ENCODE peak calls at places on chromosome 2, in five cellular contexts. R is HCT116, K is GM23248, S is PC-9, L is neural progenitor cell. X is an unnamed sample.

GRCh38 chr2:73862987-73863386 is 29.8 kb upstream of the ACTG2 start:
- DNase-seq in R (no peak), L (no peak), K (no peak), S (no peak), X (no peak)

GRCh38 chr2:205017912-205018311 is 472.6 kb downstream of the PARD3B start:
- DNase-seq in L (no peak), R (no peak), K (no peak), S (peak; percentile 44), X (no peak)

GRCh38 chr2:1673160-1673944 is 71.0 kb downstream of the PXDN start:
- DNase-seq in R (no peak), K (no peak), L (no peak), S (no peak), X (no peak)

GRCh38 chr2:43634604-43635306 is 2.3 kb upstream of the PLEKHH2 start:
- DNase-seq in K (peak; percentile 83), S (peak; percentile 99), R (no peak), L (no peak), X (no peak)

GRCh38 chr2:207276858-207277257 is 111.1 kb upstream of the KLF7 start:
- DNase-seq in K (no peak), R (no peak), L (no peak), S (no peak), X (no peak)

GRCh38 chr2:226329180-226329579 is 470.4 kb downstream of the IRS1 start:
- DNase-seq in L (no peak), S (no peak), K (no peak), R (no peak), X (no peak)

GRCh38 chr2:28654981-28655322 is 96.7 kb upstream of the PPP1CB start:
- DNase-seq in K (no peak), L (no peak), R (no peak), S (peak; percentile 68), X (no peak)

GRCh38 chr2:26672818-26673393 is 19.6 kb upstream of the KCNK3 start:
- DNase-seq in L (no peak), K (no peak), S (no peak), R (no peak), X (no peak)

GRCh38 chr2:100269889-100270288 is 52.4 kb downstream of the LONRF2 start:
- DNase-seq in R (no peak), K (no peak), S (no peak), L (no peak), X (no peak)

GRCh38 chr2:39664898-39665591 is 672 bp upstream of the TMEM178A start:
- DNase-seq in S (no peak), R (no peak), K (no peak), L (peak; percentile 71), X (peak; percentile 70)

GRCh38 chr2:219387284-219388126 is at the start of gene DNPEP:
- DNase-seq in K (peak; percentile 97), R (peak; percentile 73), L (peak; percentile 96), S (peak; percentile 70), X (peak; percentile 90)

GRCh38 chr2:67091681-67092080 is 305.5 kb upstream of the ETAA1 start:
- DNase-seq in S (no peak), L (no peak), R (no peak), K (no peak), X (no peak)

GRCh38 chr2:143300531-143300930 is 171.3 kb downstream of the ARHGAP15 start:
- DNase-seq in S (no peak), R (no peak), L (no peak), K (no peak), X (no peak)

GRCh38 chr2:12796617-12797016 is 79.9 kb downstream of the TRIB2 start:
- DNase-seq in L (peak; percentile 38), S (no peak), K (no peak), R (no peak), X (no peak)

GRCh38 chr2:144152817-144153271 is 367.1 kb downstream of the ZEB2 start:
- DNase-seq in R (no peak), S (no peak), K (peak; percentile 66), L (peak; percentile 11), X (no peak)

GRCh38 chr2:173802518-173802917 is 162.7 kb downstream of the SP3 start:
- DNase-seq in K (no peak), R (no peak), S (no peak), L (no peak), X (no peak)

GRCh38 chr2:173797586-173798263 is 167.4 kb downstream of the SP3 start:
- DNase-seq in R (no peak), L (peak; percentile 57), S (no peak), K (no peak), X (no peak)

GRCh38 chr2:173808676-173809075 is 156.5 kb downstream of the SP3 start:
- DNase-seq in S (no peak), K (no peak), R (no peak), L (no peak), X (no peak)

GRCh38 chr2:173806761-173807160 is 158.4 kb downstream of the SP3 start:
- DNase-seq in L (no peak), S (no peak), K (peak; percentile 16), R (no peak), X (no peak)

DNA sequence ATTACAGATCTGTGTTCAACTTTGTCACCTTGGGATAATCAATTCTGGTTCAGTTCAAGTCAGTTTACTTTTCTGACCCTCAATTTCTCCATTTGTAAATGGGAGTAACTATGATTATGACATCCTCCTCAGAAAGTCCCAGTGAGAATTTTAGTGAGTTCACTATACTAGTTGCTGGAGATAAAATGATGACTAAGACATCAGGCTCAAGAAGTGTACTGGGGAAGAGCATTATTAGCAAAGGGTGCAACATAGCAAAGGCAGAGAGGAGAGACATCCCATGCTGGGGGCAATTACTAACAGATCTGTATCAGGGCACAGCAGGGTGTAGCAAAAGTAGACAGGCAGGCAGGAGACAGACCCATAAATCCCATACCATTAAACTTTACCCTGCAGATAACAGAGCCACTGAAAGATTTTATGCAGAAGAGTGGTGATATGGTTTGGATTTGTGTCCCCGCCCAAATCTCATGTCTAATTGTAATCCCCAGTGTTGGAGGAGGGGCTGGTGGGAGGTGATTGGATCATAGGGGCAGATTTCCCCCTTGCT is 161.8 kb downstream of the SP3 start:
- DNase-seq in R (no peak), S (no peak), K (no peak), L (no peak), X (no peak)
- H2AFZ ChIP-seq in R (no peak overlapping the region), S (no peak overlapping the region), K (no peak overlapping the region), L (no peak overlapping the region), X (no peak overlapping the region)

GRCh38 chr2:200466703-200467418 is 43.0 kb downstream of the KCTD18 start:
- DNase-seq in R (no peak), K (peak; percentile 88), S (no peak), L (no peak), X (no peak)
- H2AFZ ChIP-seq in R (no peak overlapping the region), K (peak overlapping the region; percentile 63), S (no peak overlapping the region), L (no peak overlapping the region), X (no peak overlapping the region)

GRCh38 chr2:201070966-201071304 is 536 bp downstream of the HYCC2 start:
- DNase-seq in R (no peak), S (no peak), L (peak; percentile 3), K (peak; percentile 69), X (no peak)
- H2AFZ ChIP-seq in R (no peak overlapping the region), S (peak overlapping the region; percentile 88), L (peak overlapping the region; percentile 96), K (peak overlapping the region; percentile 96), X (no peak overlapping the region)

GRCh38 chr2:85766214-85766613 is 12.4 kb downstream of the ATOH8 start:
- DNase-seq in S (no peak), K (no peak), L (no peak), R (no peak), X (no peak)
- H2AFZ ChIP-seq in S (no peak overlapping the region), K (no peak overlapping the region), L (no peak overlapping the region), R (no peak overlapping the region), X (no peak overlapping the region)

DNA sequence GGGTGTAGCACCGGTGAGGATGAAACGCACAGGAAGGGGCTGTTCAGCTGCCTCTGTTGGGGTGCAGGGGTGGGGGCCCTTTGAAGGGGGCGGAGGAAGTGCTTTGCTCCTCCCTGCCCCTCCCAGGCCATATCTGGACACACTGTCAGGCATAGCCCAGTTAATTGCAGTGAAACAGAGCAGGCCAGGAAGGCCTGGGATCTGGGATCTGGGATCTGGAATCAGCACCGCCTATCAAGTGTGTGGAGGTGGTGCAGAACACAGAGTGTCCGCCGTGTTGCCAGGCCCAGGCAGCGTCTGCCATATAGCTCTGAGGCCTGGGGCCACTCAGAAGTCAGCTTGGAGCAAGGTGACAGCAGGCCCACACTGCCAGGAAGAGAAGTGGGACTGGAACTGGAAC is 119.3 kb upstream of the MSH2 start:
- DNase-seq in R (no peak), K (no peak), L (no peak), S (no peak), X (no peak)
- H2AFZ ChIP-seq in R (no peak overlapping the region), K (no peak overlapping the region), L (no peak overlapping the region), S (no peak overlapping the region), X (no peak overlapping the region)

DNA sequence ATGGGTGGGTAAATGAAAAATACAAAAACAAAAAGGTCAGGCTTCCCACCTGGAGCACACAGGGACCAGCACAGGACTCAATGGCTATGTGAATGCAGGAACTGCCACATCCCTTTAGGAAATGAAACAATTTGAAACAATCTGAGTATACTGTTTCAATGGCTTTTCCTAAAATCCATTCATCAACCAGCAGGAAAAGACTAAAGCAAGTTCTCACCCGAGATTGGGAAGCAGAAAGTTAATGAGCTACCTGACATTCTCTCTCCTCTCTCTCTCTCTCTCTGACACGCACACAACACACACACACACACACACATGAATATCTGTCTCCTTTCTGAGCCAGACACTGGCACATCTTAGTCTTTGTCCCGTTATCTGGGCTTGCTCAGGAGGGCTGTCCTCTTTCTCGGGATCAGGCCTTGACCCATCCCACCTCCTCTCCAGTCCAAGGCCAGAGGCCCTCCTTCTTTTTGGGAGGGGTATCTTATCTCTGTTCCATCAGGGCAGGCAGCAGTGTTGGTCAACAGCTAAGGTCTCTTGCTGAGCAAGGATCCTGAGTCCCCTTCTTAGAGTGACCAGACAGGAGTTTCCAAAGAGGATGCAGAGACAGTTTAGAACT is 11.6 kb upstream of the LRRFIP1 start:
- DNase-seq in L (no peak), K (no peak), R (no peak), S (no peak), X (peak; percentile 18)
- H2AFZ ChIP-seq in L (no peak overlapping the region), K (peak overlapping the region; percentile 58), R (no peak overlapping the region), S (no peak overlapping the region), X (no peak overlapping the region)